ENCODE peak calls at places on chromosomes 1 and 21, in seven cellular contexts. K, Q, M, Y, R, D and F are unnamed samples.

GRCh38 chr1:25688390-25689119 is 72.0 kb downstream of the MAN1C1 start:
- DNase-seq in Q (no peak), D (no peak), M (no peak), Y (no peak), K (no peak), R (peak; percentile 49), F (no peak)

GRCh38 chr1:157135646-157136045 is 2.5 kb downstream of the ETV3 start:
- DNase-seq in D (no peak), Y (peak; percentile 6), Q (peak; percentile 24), R (no peak), K (no peak), M (no peak), F (no peak)

GRCh38 chr1:184820218-184820720 is 65.6 kb upstream of the EDEM3 start:
- DNase-seq in K (no peak), Y (no peak), D (no peak), R (no peak), M (no peak), Q (no peak), F (no peak)

GRCh38 chr21:46035809-46036695 is 54.5 kb downstream of the COL6A1 start:
- DNase-seq in K (no peak), Q (no peak), D (no peak), Y (peak; percentile 56), R (peak; percentile 92), M (no peak), F (no peak)

GRCh38 chr1:18038051-18038450 is 69.5 kb upstream of the IGSF21 start:
- DNase-seq in M (no peak), Q (no peak), R (no peak), D (no peak), K (no peak), Y (no peak), F (no peak)

GRCh38 chr1:46278807-46279206 is 24.6 kb downstream of the LRRC41 start:
- DNase-seq in R (no peak), M (no peak), K (no peak), Y (peak; percentile 19), D (no peak), Q (no peak), F (no peak)

GRCh38 chr21:15976807-15977206 is 247.0 kb downstream of the USP25 start:
- DNase-seq in D (no peak), Q (peak; percentile 1), R (peak; percentile 6), Y (peak; percentile 24), M (peak; percentile 5), K (no peak), F (no peak)

GRCh38 chr21:38787461-38788274 is 18.1 kb upstream of the ETS2 start:
- DNase-seq in D (no peak), R (peak; percentile 58), M (peak; percentile 15), Y (peak; percentile 90), Q (peak; percentile 19), K (peak; percentile 66), F (no peak)

GRCh38 chr1:177080564-177080963 is 83.9 kb downstream of the ASTN1 start:
- DNase-seq in R (no peak), Q (no peak), D (no peak), K (no peak), Y (no peak), M (no peak), F (no peak)

GRCh38 chr1:242802973-242803372 is 278.5 kb upstream of the PLD5 start:
- DNase-seq in D (no peak), K (no peak), R (no peak), Y (no peak), Q (no peak), M (no peak), F (no peak)

GRCh38 chr1:239757711-239758110 is 334.0 kb upstream of the FMN2 start:
- DNase-seq in K (no peak), Q (no peak), D (no peak), Y (no peak), R (no peak), M (no peak), F (no peak)

GRCh38 chr1:33654267-33654832 is 181.9 kb downstream of the ZSCAN20 start:
- DNase-seq in K (peak; percentile 2), M (peak; percentile 31), Q (no peak), Y (no peak), R (no peak), D (no peak), F (no peak)

GRCh38 chr1:215083408-215083961 is 948 bp downstream of the KCNK2 start:
- DNase-seq in K (no peak), Y (peak; percentile 25), D (peak; percentile 44), Q (no peak), R (peak; percentile 25), M (peak; percentile 59), F (no peak)

GRCh38 chr1:39832294-39832693 is 43.6 kb upstream of the BMP8B start:
- DNase-seq in M (no peak), R (no peak), K (no peak), Q (no peak), Y (no peak), D (no peak), F (no peak)

GRCh38 chr1:57350619-57351018 is 73.2 kb downstream of the DAB1 start:
- DNase-seq in R (no peak), K (no peak), Y (no peak), M (no peak), D (no peak), Q (no peak), F (no peak)

GRCh38 chr1:232622378-232622777 is 7.6 kb downstream of the SIPA1L2 start:
- DNase-seq in D (no peak), M (no peak), R (no peak), Y (no peak), K (no peak), Q (no peak), F (no peak)

GRCh38 chr1:28883242-28883616 is 31.1 kb upstream of the EPB41 start:
- DNase-seq in K (no peak), Q (no peak), R (no peak), D (no peak), M (no peak), Y (no peak), F (no peak)

GRCh38 chr1:28878796-28879195 is 35.6 kb upstream of the EPB41 start:
- DNase-seq in K (no peak), Y (no peak), R (no peak), M (no peak), Q (no peak), D (no peak), F (no peak)

GRCh38 chr1:28885982-28886730 is 28.2 kb upstream of the EPB41 start:
- DNase-seq in Y (no peak), R (no peak), Q (peak; percentile 12), M (no peak), K (no peak), D (no peak), F (no peak)

GRCh38 chr1:28885472-28885877 is 28.9 kb upstream of the EPB41 start:
- DNase-seq in Q (peak; percentile 22), R (no peak), Y (no peak), D (no peak), M (no peak), K (no peak), F (no peak)

GRCh38 chr1:28882009-28882628 is 32.2 kb upstream of the EPB41 start:
- DNase-seq in K (peak; percentile 82), M (peak; percentile 85), Q (peak; percentile 85), D (peak; percentile 83), R (peak; percentile 84), Y (peak; percentile 85), F (peak; percentile 73)
- TF ChIP-seq CTCF in K (peak; percentile 96), M (peak; percentile 82), Q (peak; percentile 91), D (peak; percentile 80), R (peak; percentile 95), Y (peak; percentile 92), F (peak; percentile 93)

GRCh38 chr1:195962051-195962450 is 646.2 kb downstream of the KCNT2 start:
- DNase-seq in K (no peak), D (no peak), M (no peak), R (peak; percentile 3), Q (no peak), Y (no peak), F (no peak)

GRCh38 chr1:195958131-195958530 is 650.1 kb downstream of the KCNT2 start:
- DNase-seq in D (no peak), Q (no peak), R (no peak), K (no peak), Y (no peak), M (no peak), F (no peak)

GRCh38 chr1:195954848-195955247 is 653.4 kb downstream of the KCNT2 start:
- DNase-seq in Q (no peak), M (no peak), R (peak; percentile 9), Y (no peak), D (no peak), K (no peak), F (no peak)

GRCh38 chr1:195960580-195960979 is 647.7 kb downstream of the KCNT2 start:
- DNase-seq in D (no peak), Y (no peak), K (peak; percentile 21), M (no peak), Q (no peak), R (no peak), F (no peak)

GRCh38 chr1:195956845-195957244 is 651.4 kb downstream of the KCNT2 start:
- DNase-seq in D (no peak), M (no peak), K (no peak), R (no peak), Y (no peak), Q (no peak), F (no peak)
- TF ChIP-seq CTCF in D (no peak), M (no peak), K (no peak), R (no peak), Y (no peak), Q (no peak), F (no peak)

DNA sequence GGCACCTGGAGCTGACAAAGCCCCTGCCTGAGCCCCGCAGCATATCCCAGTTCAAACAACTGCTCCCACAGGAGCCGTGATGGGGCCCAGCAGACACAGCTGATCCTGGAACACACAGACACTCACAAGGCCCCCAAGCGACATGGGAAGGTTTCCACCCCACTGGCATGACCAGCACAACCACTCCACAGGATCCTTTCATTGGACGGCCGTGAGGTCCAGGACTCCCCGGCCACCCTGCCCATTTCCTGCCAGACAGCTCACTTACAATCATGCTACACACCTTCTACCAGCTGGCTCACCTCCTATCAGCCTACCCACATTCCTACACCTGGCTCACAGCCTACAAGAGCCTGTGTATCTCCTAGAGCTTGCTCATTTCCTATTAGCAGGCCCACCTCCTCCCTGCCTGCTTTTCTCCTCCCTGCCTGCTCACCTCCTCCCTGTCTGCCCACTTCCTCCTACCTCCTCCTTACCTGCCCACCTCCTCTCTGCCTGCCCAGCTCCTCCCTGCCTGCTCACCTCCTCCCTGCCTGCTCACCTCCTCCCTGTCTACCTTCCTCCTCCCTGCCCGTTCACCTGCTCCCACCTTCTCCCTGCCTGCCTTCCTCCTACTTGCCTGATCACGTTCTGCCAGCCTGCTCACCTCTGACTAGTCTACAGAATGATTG is 73.9 kb downstream of the MATN1 start:
- DNase-seq in M (no peak), K (no peak), Y (no peak), R (no peak), D (no peak), Q (no peak), F (no peak)
- TF ChIP-seq CTCF in M (no peak), K (no peak), Y (no peak), R (no peak), D (no peak), Q (no peak), F (no peak)

DNA sequence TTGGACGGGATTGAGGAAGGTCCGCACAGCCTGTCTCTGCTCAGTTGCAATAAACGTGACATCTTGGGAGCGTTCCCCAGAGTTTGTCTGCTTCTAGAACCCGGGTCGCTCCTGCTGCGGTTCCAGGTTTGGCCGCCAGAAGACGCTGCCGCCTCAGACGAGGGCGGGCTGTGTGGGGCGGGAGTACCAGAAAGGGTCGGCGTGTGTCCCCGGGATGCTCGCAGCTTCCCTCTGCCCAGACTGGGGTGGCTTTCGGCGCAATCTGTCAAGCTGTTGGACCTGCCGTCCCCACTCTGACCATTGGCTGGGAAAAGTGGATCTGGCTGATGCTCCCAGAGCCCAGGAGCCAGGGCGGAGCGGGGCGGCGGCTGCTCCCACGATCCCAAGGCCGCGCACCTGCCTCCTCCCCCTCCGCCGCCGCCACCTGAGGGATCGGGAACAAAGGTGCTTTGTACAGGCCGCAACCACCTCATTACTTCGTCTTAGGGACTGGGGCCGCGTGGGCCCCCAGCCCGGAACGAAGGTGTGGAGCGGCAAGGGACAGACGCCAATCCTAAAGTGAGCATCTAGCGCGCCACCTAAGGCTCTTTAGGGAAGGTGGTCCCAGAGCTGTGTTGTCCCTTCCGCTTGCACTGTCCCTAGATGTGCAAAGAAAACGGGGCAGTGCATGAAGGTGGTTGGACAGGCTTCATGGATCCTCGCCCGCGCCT is 683 bp upstream of the EFNA4 start:
- DNase-seq in Q (peak; percentile 91), Y (peak; percentile 49), R (peak; percentile 44), D (peak; percentile 60), M (peak; percentile 92), K (peak; percentile 63), F (peak; percentile 53)
- TF ChIP-seq CTCF in Q (peak; percentile 100), Y (peak; percentile 86), R (peak; percentile 84), D (peak; percentile 63), M (peak; percentile 82), K (peak; percentile 86), F (peak; percentile 72)